ENCODE peak calls at places on chromosome 4, in four cellular contexts. K is suprapubic skin, B is fibroblast of the aortic adventitia, M is pancreas. N is an unnamed sample.

GRCh38 chr4:165325732-165326512 is 1.5 kb upstream of the MSMO1 start:
- DNase-seq in K (no peak), B (peak), M (no peak), N (no peak)

GRCh38 chr4:30867427-30867826 is 147.3 kb downstream of the PCDH7 start:
- DNase-seq in K (no peak), B (no peak), M (no peak), N (no peak)

GRCh38 chr4:51998837-51999236 is 21.3 kb downstream of the LRRC66 start:
- DNase-seq in K (no peak), B (no peak), M (no peak), N (no peak)

GRCh38 chr4:99126376-99126775 is 17.7 kb downstream of the ADH4 start:
- DNase-seq in K (no peak), B (no peak), M (no peak), N (no peak)

GRCh38 chr4:139767168-139767567 is 101.5 kb downstream of the MGST2 start:
- DNase-seq in K (no peak), B (no peak), M (no peak), N (peak)

GRCh38 chr4:77821775-77822174 is 2.6 kb upstream of the CNOT6L start:
- DNase-seq in K (no peak), B (no peak), M (no peak), N (no peak)

GRCh38 chr4:183758006-183758734 is 99.1 kb downstream of the TRAPPC11 start:
- DNase-seq in K (no peak), B (peak), M (no peak), N (no peak)

GRCh38 chr4:56506110-56506705 is 617 bp downstream of the ARL9 start:
- DNase-seq in K (no peak), B (peak), M (no peak), N (no peak)

GRCh38 chr4:82201303-82201702 is 172.5 kb downstream of the HNRNPD start:
- DNase-seq in K (no peak), B (peak), M (no peak), N (no peak)

GRCh38 chr4:111849726-111850284 is 295.4 kb upstream of the FAM241A start:
- DNase-seq in K (no peak), B (no peak), M (no peak), N (no peak)

GRCh38 chr4:111652206-111652605 is 493.0 kb upstream of the FAM241A start:
- DNase-seq in K (no peak), B (no peak), M (no peak), N (no peak)

GRCh38 chr4:143819029-143819428 is 86.3 kb downstream of the GYPE start:
- DNase-seq in K (no peak), B (no peak), M (no peak), N (no peak)

GRCh38 chr4:81466841-81467671 is 4.7 kb downstream of the RASGEF1B start:
- DNase-seq in K (no peak), B (peak), M (no peak), N (no peak)

GRCh38 chr4:39045791-39046221 is 13.6 kb upstream of the TMEM156 start:
- DNase-seq in K (no peak), B (peak), M (no peak), N (no peak)

GRCh38 chr4:139085141-139085540 is 69.6 kb downstream of the NOCT start:
- DNase-seq in K (no peak), B (peak), M (no peak), N (no peak)

GRCh38 chr4:42995343-42995944 is 102.9 kb downstream of the GRXCR1 start:
- DNase-seq in K (no peak), B (peak), M (no peak), N (no peak)

GRCh38 chr4:2413821-2414610 is 4.4 kb downstream of the ZFYVE28 start:
- DNase-seq in K (no peak), B (peak), M (no peak), N (no peak)

GRCh38 chr4:14254252-14254651 is 626.7 kb upstream of the BOD1L1 start:
- DNase-seq in K (no peak), B (peak), M (peak), N (no peak)

DNA sequence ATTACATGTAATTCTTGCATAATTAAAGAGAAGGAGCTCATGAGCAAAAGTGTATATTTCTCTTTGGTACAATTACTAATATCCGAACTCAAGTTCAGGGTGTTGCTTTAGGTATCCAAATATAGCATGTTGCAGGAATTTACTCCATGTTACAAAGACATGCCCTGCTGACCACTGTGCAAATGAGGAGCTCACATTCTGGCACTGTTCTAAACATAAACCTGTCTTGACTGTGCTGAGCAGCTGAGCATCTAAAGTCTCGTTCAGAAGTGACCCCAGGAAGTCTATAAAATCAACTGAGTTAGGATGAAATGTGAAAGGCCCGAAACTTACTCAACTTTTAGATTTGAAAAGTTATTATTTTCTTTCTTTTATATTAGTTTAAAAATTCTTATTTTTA is 124.3 kb downstream of the STIM2 start:
- DNase-seq in K (no peak), B (no peak), M (no peak), N (no peak)
- TF ChIP-seq CTCF in K (no peak), B (no peak), M (no peak), N (no peak)

DNA sequence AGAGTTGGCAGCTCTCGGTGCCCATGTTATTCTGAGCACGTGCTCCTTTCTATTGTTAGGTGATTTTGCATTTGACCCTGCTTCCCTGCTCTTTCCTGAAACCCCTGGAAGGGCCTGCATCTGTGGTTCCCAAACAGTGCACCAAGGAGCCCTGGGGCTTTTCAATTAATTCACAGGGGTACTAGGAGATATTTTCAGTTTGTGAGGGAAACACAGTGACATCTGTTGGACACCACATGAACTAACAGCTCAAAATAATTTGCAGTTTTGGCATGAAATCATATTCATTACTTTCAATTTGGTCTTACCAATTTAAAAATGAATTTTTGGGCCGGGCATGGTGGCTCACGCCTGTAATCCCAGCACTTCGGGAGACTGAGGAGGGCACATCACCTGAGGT is 156.6 kb downstream of the GATB start:
- DNase-seq in K (no peak), B (peak), M (no peak), N (no peak)
- TF ChIP-seq CTCF in K (no peak), B (peak), M (peak), N (peak)

DNA sequence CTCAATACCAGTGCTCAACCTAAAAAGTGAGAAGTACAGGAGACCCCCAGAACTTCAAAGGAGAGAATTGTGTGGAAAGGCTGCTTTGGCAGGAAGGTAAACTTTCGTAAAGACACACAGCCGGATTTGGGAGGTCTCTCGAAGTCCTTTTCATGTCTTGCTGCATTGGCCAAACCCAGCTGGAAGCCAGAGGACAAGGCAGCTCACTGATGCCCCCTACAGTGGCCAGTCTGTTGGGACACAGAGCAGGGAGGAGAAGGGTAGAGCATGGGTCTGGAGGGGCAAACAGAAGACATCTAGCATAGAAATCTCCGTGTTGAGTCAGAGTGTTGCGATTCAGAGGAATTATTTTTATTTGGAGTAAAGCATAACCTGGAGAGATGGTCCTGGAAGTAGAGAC is 198.9 kb downstream of the ANK2 start:
- DNase-seq in K (no peak), B (no peak), M (no peak), N (no peak)
- TF ChIP-seq CTCF in K (no peak), B (no peak), M (no peak), N (peak)

DNA sequence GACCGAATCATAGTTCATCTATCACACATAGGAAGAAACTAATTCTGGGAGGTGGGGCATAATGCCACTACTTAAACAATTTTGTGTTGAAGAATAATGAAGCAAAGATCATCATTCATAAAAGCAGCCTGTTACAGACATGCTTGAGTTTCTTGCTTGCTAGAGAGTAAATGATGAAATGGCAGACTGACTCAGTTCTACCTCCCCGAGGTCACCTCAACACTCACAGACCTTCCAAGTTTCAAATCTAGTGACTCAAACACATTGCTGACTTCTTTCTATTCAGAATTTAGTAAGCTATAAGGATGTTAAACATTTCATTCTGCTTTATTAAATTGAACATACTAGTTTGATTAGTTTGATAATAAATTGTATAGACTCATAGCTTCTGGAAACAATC is 636.5 kb upstream of the FRG1 start:
- DNase-seq in K (no peak), B (no peak), M (no peak), N (no peak)
- TF ChIP-seq CTCF in K (no peak), B (no peak), M (no peak), N (no peak)